ENCODE peak calls at places on chromosome 20, in nine cellular contexts. D is psoas muscle; F is lower leg skin; O is transverse colon; E is H1; P is mammary epithelial cell; H is activated CD8-positive, alpha-beta T cell treated with anti-CD3 and anti-CD28 coated beads for 36 hours; Z is breast epithelium; L is CD4-positive, alpha-beta T cell. M is an unnamed sample.

GRCh38 chr20:32062776-32063170 is 10.7 kb downstream of the HCK start:
- DNase-seq in D (peak; percentile 65), P (no peak), E (no peak), Z (no peak), F (peak; percentile 89), L (no peak), O (peak; percentile 34), H (peak; percentile 7), M (no peak)

GRCh38 chr20:15703171-15703911 is 869.9 kb downstream of the KIF16B start:
- DNase-seq in P (peak; percentile 96), L (no peak), F (no peak), D (no peak), E (no peak), Z (no peak), H (no peak), O (no peak), M (no peak)

GRCh38 chr20:16864069-16864468 is 115.9 kb downstream of the OTOR start:
- DNase-seq in P (no peak), L (no peak), H (no peak), D (no peak), Z (no peak), F (no peak), O (no peak), E (no peak), M (no peak)

GRCh38 chr20:44407402-44408184 is 52.1 kb downstream of the HNF4A start:
- DNase-seq in L (no peak), E (no peak), Z (no peak), D (no peak), O (peak; percentile 91), F (no peak), H (no peak), P (peak; percentile 98), M (no peak)

GRCh38 chr20:7294816-7295360 is 527.4 kb downstream of the BMP2 start:
- DNase-seq in F (no peak), E (no peak), H (no peak), D (no peak), O (no peak), P (peak; percentile 62), Z (no peak), L (no peak), M (no peak)

GRCh38 chr20:12947691-12948090 is 61.1 kb upstream of the SPTLC3 start:
- DNase-seq in D (no peak), F (no peak), Z (no peak), O (no peak), H (no peak), P (no peak), L (no peak), E (no peak), M (no peak)

GRCh38 chr20:54502179-54502578 is 26.8 kb downstream of the DOK5 start:
- DNase-seq in Z (no peak), P (no peak), F (no peak), E (no peak), D (no peak), O (no peak), H (no peak), L (no peak), M (no peak)

GRCh38 chr20:46087161-46087560 is 2.6 kb downstream of the NCOA5 start:
- DNase-seq in E (no peak), H (no peak), D (no peak), O (no peak), Z (no peak), L (no peak), P (no peak), F (no peak), M (no peak)

GRCh38 chr20:17809714-17810631 is 110.2 kb downstream of the BANF2 start:
- DNase-seq in F (no peak), P (peak; percentile 56), Z (no peak), E (no peak), L (no peak), H (no peak), O (no peak), D (no peak), M (no peak)

GRCh38 chr20:14498809-14499208 is 161.4 kb upstream of the FLRT3 start:
- DNase-seq in O (no peak), H (no peak), F (no peak), E (no peak), L (no peak), Z (no peak), D (no peak), P (no peak), M (no peak)

GRCh38 chr20:40843251-40843650 is 154.2 kb upstream of the MAFB start:
- DNase-seq in O (no peak), H (no peak), L (no peak), E (no peak), Z (no peak), P (no peak), D (no peak), F (no peak), M (no peak)

GRCh38 chr20:36819662-36820061 is 46.1 kb upstream of the DSN1 start:
- DNase-seq in F (no peak), H (no peak), E (no peak), L (no peak), D (no peak), P (no peak), Z (no peak), O (no peak), M (no peak)

GRCh38 chr20:62707981-62708521 is 585 bp upstream of the NTSR1 start:
- DNase-seq in D (no peak), H (peak; percentile 36), O (no peak), P (no peak), E (no peak), F (no peak), Z (no peak), L (no peak), M (no peak)

GRCh38 chr20:18052856-18053255 is 4.9 kb downstream of the OVOL2 start:
- DNase-seq in F (no peak), O (no peak), D (no peak), H (no peak), L (no peak), E (no peak), P (peak; percentile 9), Z (no peak), M (no peak)

GRCh38 chr20:52200870-52201269 is 9.3 kb upstream of the ZFP64 start:
- DNase-seq in H (no peak), P (no peak), E (no peak), D (no peak), F (no peak), O (no peak), L (no peak), Z (no peak), M (no peak)

GRCh38 chr20:3103369-3104032 is 19.0 kb upstream of the AVP start:
- DNase-seq in E (no peak), O (no peak), F (no peak), P (no peak), L (no peak), H (no peak), Z (no peak), D (no peak), M (no peak)

GRCh38 chr20:2878515-2878914 is 5.2 kb downstream of the PTPRA start:
- DNase-seq in L (no peak), P (no peak), F (no peak), O (no peak), Z (no peak), D (no peak), H (no peak), E (no peak), M (no peak)

DNA sequence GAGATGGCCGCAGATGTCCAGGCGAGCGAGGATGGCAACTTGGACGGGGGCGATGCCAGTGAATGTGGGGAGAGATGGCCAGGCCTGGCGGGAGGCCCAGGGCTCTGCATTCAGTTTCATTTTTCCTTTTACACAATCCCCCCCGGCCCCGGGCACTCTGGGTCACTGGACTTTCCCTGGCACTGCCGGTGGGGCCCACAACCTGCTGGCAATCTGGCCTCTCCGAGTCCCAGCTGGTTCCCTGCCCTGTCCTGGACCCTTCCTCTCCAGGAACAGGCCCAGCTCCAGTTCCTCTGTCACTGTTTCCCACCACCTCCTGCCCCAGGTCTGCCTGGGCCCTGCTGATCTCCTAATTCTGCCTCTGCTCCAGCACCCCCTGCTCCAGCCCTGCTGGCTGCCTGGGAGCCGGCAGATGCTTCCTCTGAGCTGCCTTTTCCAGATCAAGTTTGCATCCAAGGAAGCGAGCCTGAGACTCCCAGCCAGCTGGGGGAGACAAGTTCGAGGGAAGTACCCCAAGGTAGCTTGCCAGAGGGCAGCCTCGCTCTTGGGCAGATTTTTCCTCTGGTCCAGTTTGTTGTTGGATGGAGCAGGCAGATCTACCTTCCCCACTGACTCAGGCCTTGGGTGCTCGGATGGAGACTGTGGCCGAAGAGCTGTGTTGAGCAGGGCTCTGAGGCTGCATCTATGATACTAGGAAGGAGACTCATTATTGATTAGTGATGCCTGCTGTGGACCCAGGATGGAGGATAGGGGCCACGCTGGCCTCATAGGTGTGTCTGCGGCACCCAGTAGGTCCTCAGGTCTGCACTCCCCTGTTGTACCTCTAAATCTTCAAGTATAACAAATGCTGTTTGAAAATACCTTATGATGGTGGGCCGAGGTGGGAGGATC is 83.2 kb downstream of the CEBPB start:
- DNase-seq in Z (no peak), F (peak; percentile 87), D (peak; percentile 90), P (no peak), L (no peak), E (no peak), H (no peak), O (no peak), M (no peak)
- TF ChIP-seq CTCF in Z (no peak), F (no peak), D (no peak), P (no peak), L (no peak), E (no peak), H (no peak), O (no peak), M (no peak)

DNA sequence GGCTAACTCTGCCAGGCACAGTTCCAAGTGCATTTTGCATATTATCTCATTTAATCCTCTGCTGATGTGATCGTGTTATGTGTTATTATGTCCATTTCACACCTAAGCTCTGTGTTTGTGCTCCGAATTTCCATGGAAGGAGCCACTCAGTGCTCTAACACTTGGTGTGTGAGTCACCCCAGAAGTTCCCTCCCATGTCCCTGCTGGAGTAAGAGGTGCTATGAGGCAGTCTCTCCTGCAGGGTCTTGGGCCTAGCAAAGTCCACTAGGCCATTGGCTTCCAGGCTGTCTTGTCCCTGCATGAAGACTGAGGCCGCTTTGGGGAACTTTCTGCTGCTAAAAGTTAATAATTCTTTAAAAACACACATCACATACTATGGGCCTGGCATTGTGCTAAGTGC is 405.9 kb upstream of the SULF2 start:
- DNase-seq in O (no peak), Z (no peak), P (no peak), F (no peak), H (no peak), D (no peak), L (no peak), E (no peak), M (no peak)
- TF ChIP-seq CTCF in O (no peak), Z (no peak), P (peak; percentile 19), F (no peak), H (no peak), D (no peak), L (no peak), E (no peak), M (peak; percentile 24)

DNA sequence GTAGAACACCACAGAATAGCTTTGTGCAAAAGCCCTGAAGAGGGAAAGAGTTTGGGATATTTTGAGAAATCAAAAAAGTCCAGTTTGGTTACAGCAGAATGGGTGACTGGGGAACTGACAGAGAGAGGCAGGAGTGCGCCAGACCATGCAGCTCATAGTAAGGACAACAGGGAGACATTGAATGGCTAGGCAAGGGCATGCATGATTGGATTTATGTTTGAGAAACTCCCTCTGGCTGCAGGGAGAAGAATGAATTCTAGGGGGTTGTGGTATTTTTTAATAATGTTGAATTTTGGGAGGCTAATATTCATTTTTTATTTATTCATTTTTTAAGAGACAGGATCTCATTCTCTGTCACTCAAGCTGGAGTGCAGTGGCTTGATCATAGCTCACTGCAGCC is 49.9 kb downstream of the TGM2 start:
- DNase-seq in O (no peak), E (no peak), Z (no peak), H (no peak), D (no peak), P (no peak), F (no peak), L (no peak), M (no peak)
- TF ChIP-seq CTCF in O (no peak), E (no peak), Z (no peak), H (no peak), D (no peak), P (peak; percentile 4), F (no peak), L (no peak), M (peak; percentile 38)

GRCh38 chr20:61683721-61684120 is 382.0 kb downstream of the TAF4 start:
- DNase-seq in E (no peak), D (no peak), H (no peak), Z (no peak), F (no peak), L (no peak), O (no peak), P (peak; percentile 79), M (no peak)
- TF ChIP-seq CTCF in E (no peak), D (no peak), H (no peak), Z (no peak), F (no peak), L (no peak), O (no peak), P (peak; percentile 26), M (no peak)

M was measured in type B pancreatic cell.